ENCODE peak calls at places on chromosome 16, in four cellular contexts. K, J, P and I are unnamed samples.

GRCh38 chr16:31215287-31216115 is 1.4 kb downstream of the PYDC1 start:
- DNase-seq in K (no peak), J (peak), P (peak), I (no peak)

GRCh38 chr16:58393138-58393504 is 850 bp downstream of the GINS3 start:
- DNase-seq in K (no peak), J (no peak), P (peak), I (no peak)

GRCh38 chr16:48318630-48319029 is 66.6 kb downstream of the SIAH1 start:
- DNase-seq in K (peak), J (no peak), P (peak), I (peak)

GRCh38 chr16:22323998-22324786 is 27.0 kb downstream of the POLR3E start:
- DNase-seq in K (no peak), J (no peak), P (no peak), I (no peak)

GRCh38 chr16:48123104-48123788 is 32.5 kb downstream of the ABCC12 start:
- DNase-seq in K (no peak), J (peak), P (peak), I (no peak)

GRCh38 chr16:7561908-7562405 is 229.3 kb downstream of the RBFOX1 start:
- DNase-seq in K (no peak), J (no peak), P (no peak), I (no peak)

GRCh38 chr16:58119509-58119845 is 9.7 kb downstream of the CFAP20 start:
- DNase-seq in K (no peak), J (no peak), P (no peak), I (no peak)

GRCh38 chr16:10189861-10190390 is 7.7 kb upstream of the GRIN2A start:
- DNase-seq in K (no peak), J (no peak), P (no peak), I (no peak)

GRCh38 chr16:66913081-66913480 is 5.6 kb downstream of the CDH16 start:
- DNase-seq in K (no peak), J (no peak), P (no peak), I (no peak)

GRCh38 chr16:81807767-81808166 is 28.7 kb downstream of the PLCG2 start:
- DNase-seq in K (no peak), J (no peak), P (no peak), I (no peak)

GRCh38 chr16:81806696-81807095 is 27.6 kb downstream of the PLCG2 start:
- DNase-seq in K (no peak), J (no peak), P (no peak), I (no peak)

GRCh38 chr16:81804134-81804610 is 25.1 kb downstream of the PLCG2 start:
- DNase-seq in K (no peak), J (no peak), P (no peak), I (no peak)

GRCh38 chr16:81799138-81799504 is 20.0 kb downstream of the PLCG2 start:
- DNase-seq in K (no peak), J (no peak), P (no peak), I (no peak)

GRCh38 chr16:81803332-81803731 is 24.2 kb downstream of the PLCG2 start:
- DNase-seq in K (no peak), J (no peak), P (no peak), I (no peak)
- H3K4me3 ChIP-seq in K (no peak), J (no peak), P (no peak), I (no peak)

GRCh38 chr16:71426880-71427615 is 14.8 kb downstream of the TLE7 start:
- DNase-seq in K (no peak), J (no peak), P (no peak), I (no peak)

GRCh38 chr16:71425746-71426068 is 16.1 kb downstream of the TLE7 start:
- DNase-seq in K (no peak), J (no peak), P (no peak), I (no peak)

GRCh38 chr16:71428385-71428784 is 13.5 kb downstream of the TLE7 start:
- DNase-seq in K (no peak), J (no peak), P (no peak), I (no peak)

GRCh38 chr16:71424626-71425025 is 17.2 kb downstream of the TLE7 start:
- DNase-seq in K (no peak), J (no peak), P (no peak), I (no peak)

GRCh38 chr16:71426069-71426879 is 15.6 kb downstream of the TLE7 start:
- DNase-seq in K (no peak), J (peak), P (peak), I (no peak)
- H3K4me3 ChIP-seq in K (no peak), J (no peak), P (peak), I (no peak)

GRCh38 chr16:56191807-56192643 is 736 bp downstream of the GNAO1 start:
- DNase-seq in K (no peak), J (no peak), P (peak), I (no peak)
- H3K4me3 ChIP-seq in K (peak), J (peak), P (no peak), I (peak)

GRCh38 chr16:89063768-89064320 is 29.8 kb upstream of the ACSF3 start:
- DNase-seq in K (no peak), J (no peak), P (no peak), I (no peak)
- H3K4me3 ChIP-seq in K (no peak), J (no peak), P (no peak), I (no peak)

GRCh38 chr16:15874745-15875314 is 13.6 kb downstream of the CEP20 start:
- DNase-seq in K (no peak), J (peak), P (peak), I (no peak)
- H3K4me3 ChIP-seq in K (no peak), J (no peak), P (no peak), I (no peak)

DNA sequence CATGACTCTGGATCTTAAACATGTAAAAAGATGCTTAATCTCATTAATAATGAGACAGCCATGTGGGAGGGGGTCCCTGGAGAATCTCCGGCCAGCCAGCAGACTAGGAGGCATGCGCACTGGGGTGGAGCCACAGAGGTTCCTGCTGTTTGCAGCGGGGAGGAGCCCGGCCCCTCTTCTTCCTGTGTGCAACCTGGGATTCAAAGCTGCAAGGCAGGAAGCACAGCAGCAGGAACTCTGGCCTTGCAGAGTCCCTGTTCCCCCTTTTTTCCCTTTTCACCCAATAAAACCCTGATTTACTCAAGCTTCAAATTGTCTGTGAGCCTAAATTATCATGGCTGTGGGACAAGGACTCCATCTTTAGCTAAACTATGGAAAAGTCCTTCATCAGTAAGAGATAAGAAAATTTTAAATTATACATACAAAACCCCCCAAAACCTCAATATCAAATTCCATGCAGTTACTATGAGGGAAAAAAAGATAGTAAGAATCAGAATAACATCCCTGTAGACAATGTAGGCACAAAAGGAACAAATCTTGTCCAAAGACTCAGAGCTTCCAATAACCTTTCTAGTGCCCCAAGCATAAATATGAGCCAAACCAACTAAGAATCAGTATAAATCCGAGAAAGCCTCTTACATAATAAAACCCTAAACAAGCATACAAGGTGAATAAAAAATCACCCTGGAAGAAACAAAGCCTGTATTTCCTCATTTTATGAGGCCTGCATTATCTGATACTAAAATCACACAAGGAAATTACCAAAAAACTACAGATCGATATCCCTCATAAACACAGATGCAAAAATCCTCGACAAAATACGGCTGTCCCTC is 12.1 kb downstream of the CFDP1 start:
- DNase-seq in K (no peak), J (peak), P (peak), I (no peak)
- H3K4me3 ChIP-seq in K (no peak), J (no peak), P (peak), I (no peak)

GRCh38 chr16:50190292-50190691 is 37.2 kb downstream of the TENT4B start:
- DNase-seq in K (no peak), J (no peak), P (no peak), I (no peak)

GRCh38 chr16:50183316-50183715 is 30.2 kb downstream of the TENT4B start:
- DNase-seq in K (no peak), J (no peak), P (peak), I (no peak)

GRCh38 chr16:50188619-50189136 is 35.6 kb downstream of the TENT4B start:
- DNase-seq in K (no peak), J (no peak), P (no peak), I (no peak)

GRCh38 chr16:50182441-50182840 is 29.3 kb downstream of the TENT4B start:
- DNase-seq in K (no peak), J (no peak), P (no peak), I (no peak)

GRCh38 chr16:50185005-50185505 is 31.9 kb downstream of the TENT4B start:
- DNase-seq in K (no peak), J (no peak), P (no peak), I (no peak)
- H3K4me3 ChIP-seq in K (no peak), J (no peak), P (peak), I (no peak)

GRCh38 chr16:87133966-87134945 is 182.9 kb downstream of the C16orf95 start:
- DNase-seq in K (no peak), J (no peak), P (no peak), I (no peak)

GRCh38 chr16:87131061-87131995 is 185.9 kb downstream of the C16orf95 start:
- DNase-seq in K (no peak), J (no peak), P (no peak), I (no peak)

GRCh38 chr16:87132361-87133014 is 184.7 kb downstream of the C16orf95 start:
- DNase-seq in K (no peak), J (no peak), P (peak), I (no peak)

GRCh38 chr16:87131996-87132345 is 185.2 kb downstream of the C16orf95 start:
- DNase-seq in K (no peak), J (no peak), P (no peak), I (no peak)

DNA sequence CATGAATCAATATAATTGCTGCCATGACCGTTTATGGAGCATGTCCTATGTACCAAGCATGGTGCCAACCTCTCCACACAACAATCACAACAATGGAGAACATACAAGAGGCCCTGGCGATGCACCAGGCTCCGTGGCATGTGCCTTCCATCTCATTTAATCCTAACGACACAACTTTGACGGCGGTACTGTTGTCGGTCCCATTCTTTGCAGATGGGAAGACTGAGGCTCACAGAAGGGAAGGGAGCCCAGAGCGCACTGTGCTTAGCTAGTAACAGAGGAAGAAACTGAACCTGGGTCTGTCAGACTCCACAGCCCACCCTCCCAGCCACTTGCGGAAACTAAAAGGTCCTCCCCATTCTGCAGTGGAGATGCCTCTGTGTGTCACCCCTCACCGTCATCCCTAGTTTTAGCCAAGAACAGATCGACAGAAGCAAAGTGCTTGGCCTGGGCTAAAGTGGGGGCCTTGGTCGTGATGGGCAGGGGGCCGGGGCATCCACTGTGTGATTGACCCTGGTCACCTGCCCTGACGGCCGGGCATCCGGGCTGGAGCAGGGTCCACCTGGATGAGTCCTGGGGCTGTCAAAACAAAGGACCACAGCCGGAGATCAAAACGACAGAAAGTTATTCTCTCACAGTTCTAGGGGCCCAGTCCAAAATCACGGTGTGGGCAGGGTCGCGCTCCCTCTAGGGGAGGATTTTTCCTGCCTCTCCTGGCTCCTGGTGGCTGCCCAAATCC is 183.9 kb downstream of the C16orf95 start:
- DNase-seq in K (no peak), J (no peak), P (no peak), I (no peak)
- H3K4me3 ChIP-seq in K (no peak), J (no peak), P (no peak), I (no peak)